ENCODE peak calls at places on chromosomes 6 and 20, in five cellular contexts. F is COR-L47; R is stimulated activated CD4-positive, alpha-beta T cell treated with anti-CD3 and anti-CD28 coated beads, Interleukin-1b, Interleukin-23, amount 100 ng/mL, for 4 hours; Y is NT2/D1; S is GM10248. A is an unnamed sample.

GRCh38 chr20:8994045-8994444 is 74.8 kb upstream of the PLCB4 start:
- DNase-seq in F (no peak), R (no peak), Y (no peak), S (no peak), A (no peak)

GRCh38 chr6:43746613-43747101 is 23.4 kb upstream of the VEGFA start:
- DNase-seq in F (no peak), R (no peak), Y (no peak), S (no peak), A (no peak)

GRCh38 chr6:168130168-168130651 is 51.2 kb upstream of the FRMD1 start:
- DNase-seq in F (no peak), R (no peak), Y (no peak), S (no peak), A (no peak)

GRCh38 chr6:137543114-137543513 is 48.9 kb upstream of the OLIG3 start:
- DNase-seq in F (peak), R (no peak), Y (no peak), S (no peak), A (no peak)

GRCh38 chr6:98572579-98572978 is 261.8 kb upstream of the POU3F2 start:
- DNase-seq in F (no peak), R (no peak), Y (no peak), S (no peak), A (no peak)

GRCh38 chr20:1127840-1128239 is 9.4 kb downstream of the PSMF1 start:
- DNase-seq in F (no peak), R (no peak), Y (no peak), S (no peak), A (no peak)

GRCh38 chr6:167866642-167867041 is 39.9 kb downstream of the AFDN start:
- DNase-seq in F (no peak), R (no peak), Y (no peak), S (no peak), A (no peak)

GRCh38 chr6:167647333-167647732 is 179.4 kb upstream of the AFDN start:
- DNase-seq in F (no peak), R (no peak), Y (no peak), S (no peak), A (no peak)

GRCh38 chr20:38246357-38247165 is 14.0 kb downstream of the KIAA1755 start:
- DNase-seq in F (no peak), R (no peak), Y (no peak), S (no peak), A (no peak)

GRCh38 chr6:36368421-36368820 is 19.0 kb downstream of the ETV7 start:
- DNase-seq in F (no peak), R (no peak), Y (no peak), S (no peak), A (no peak)

GRCh38 chr6:149806127-149806526 is 56.6 kb downstream of the PCMT1 start:
- DNase-seq in F (no peak), R (no peak), Y (no peak), S (no peak), A (no peak)

GRCh38 chr20:62302341-62303048 is at the start of gene ADRM1:
- DNase-seq in F (peak), R (peak), Y (peak), S (peak), A (peak)

GRCh38 chr20:58542411-58543095 is 27.4 kb upstream of the APCDD1L start:
- DNase-seq in F (no peak), R (no peak), Y (no peak), S (no peak), A (no peak)

GRCh38 chr6:45423111-45423900 is 45.6 kb upstream of the SUPT3H start:
- DNase-seq in F (no peak), R (peak), Y (no peak), S (peak), A (no peak)

GRCh38 chr6:52976591-52977035 is 18.5 kb downstream of the GSTA4 start:
- DNase-seq in F (no peak), R (no peak), Y (no peak), S (peak), A (no peak)

GRCh38 chr6:38284772-38285406 is 354.8 kb downstream of the BTBD9 start:
- DNase-seq in F (no peak), R (no peak), Y (no peak), S (no peak), A (no peak)

GRCh38 chr6:45293306-45293705 is 34.8 kb upstream of the RUNX2 start:
- DNase-seq in F (no peak), R (no peak), Y (no peak), S (no peak), A (no peak)

GRCh38 chr20:24095753-24096152 is 107.2 kb upstream of the GGTLC1 start:
- DNase-seq in F (no peak), R (no peak), Y (no peak), S (no peak), A (no peak)

GRCh38 chr6:107173779-107174178 is 58.5 kb upstream of the BEND3 start:
- DNase-seq in F (no peak), R (no peak), Y (no peak), S (no peak), A (no peak)

GRCh38 chr6:39309942-39310531 is 4.2 kb downstream of the KCNK17 start:
- DNase-seq in F (peak), R (peak), Y (peak), S (peak), A (peak)

GRCh38 chr20:3815703-3816315 is 4.5 kb upstream of the AP5S1 start:
- DNase-seq in F (no peak), R (no peak), Y (no peak), S (no peak), A (no peak)

GRCh38 chr6:79230149-79230548 is 4.3 kb downstream of the HMGN3 start:
- DNase-seq in F (no peak), R (no peak), Y (no peak), S (no peak), A (no peak)

GRCh38 chr6:140956567-140957306 is 1176.0 kb upstream of the GJE1 start:
- DNase-seq in F (peak), R (no peak), Y (no peak), S (no peak), A (no peak)

GRCh38 chr6:44084231-44085014 is 42.8 kb downstream of the MRPL14 start:
- DNase-seq in F (no peak), R (no peak), Y (no peak), S (no peak), A (no peak)

GRCh38 chr20:346640-347316 is at the start of gene NRSN2:
- DNase-seq in F (peak), R (peak), Y (no peak), S (peak), A (peak)

GRCh38 chr20:18252597-18253451 is 35.5 kb upstream of the ZNF133 start:
- DNase-seq in F (no peak), R (no peak), Y (no peak), S (no peak), A (no peak)

GRCh38 chr20:33516882-33517281 is 27.0 kb downstream of the CBFA2T2 start:
- DNase-seq in F (no peak), R (no peak), Y (no peak), S (no peak), A (no peak)

GRCh38 chr6:55758156-55758942 is 117.0 kb downstream of the BMP5 start:
- DNase-seq in F (no peak), R (no peak), Y (no peak), S (no peak), A (no peak)

GRCh38 chr6:27791182-27791939 is 120.8 kb downstream of the OR2B2 start:
- DNase-seq in F (peak), R (peak), Y (no peak), S (peak), A (no peak)

A was measured in GM19239.